ENCODE peak calls at places on chromosomes 11 and 22, in ten cellular contexts. S, L, T, K, C, M, A, F, U and Y are unnamed samples.

GRCh38 chr11:64146036-64146943 is 19.6 kb downstream of the MACROD1 start:
- DNase-seq in S (peak), L (peak), T (no peak), K (peak), C (no peak), M (peak), A (peak), F (peak), U (peak), Y (peak)

GRCh38 chr11:850777-851762 is 8.4 kb downstream of the TSPAN4 start:
- DNase-seq in S (no peak), L (no peak), T (no peak), K (no peak), C (no peak), M (no peak), A (no peak), F (no peak), U (no peak), Y (no peak)

GRCh38 chr22:47284360-47284759 is 521.9 kb downstream of the TBC1D22A start:
- DNase-seq in S (no peak), L (no peak), T (no peak), K (no peak), C (no peak), M (no peak), A (no peak), F (no peak), U (no peak), Y (no peak)

GRCh38 chr11:34633640-34633989 is 12.7 kb downstream of the EHF start:
- DNase-seq in S (no peak), L (no peak), T (no peak), K (no peak), C (no peak), M (no peak), A (no peak), F (no peak), U (no peak), Y (no peak)

GRCh38 chr11:34161812-34162506 is 56.5 kb downstream of the NAT10 start:
- DNase-seq in S (no peak), L (peak), T (no peak), K (peak), C (no peak), M (no peak), A (no peak), F (peak), U (no peak), Y (peak)

GRCh38 chr11:114129699-114130659 is 70.5 kb downstream of the ZBTB16 start:
- DNase-seq in S (no peak), L (no peak), T (no peak), K (no peak), C (no peak), M (no peak), A (no peak), F (no peak), U (no peak), Y (no peak)

GRCh38 chr11:44171518-44171917 is 76.0 kb downstream of the EXT2 start:
- DNase-seq in S (no peak), L (no peak), T (no peak), K (no peak), C (no peak), M (no peak), A (no peak), F (no peak), U (no peak), Y (no peak)

GRCh38 chr11:45210846-45211245 is 64.4 kb downstream of the PRDM11 start:
- DNase-seq in S (no peak), L (peak), T (peak), K (no peak), C (no peak), M (no peak), A (no peak), F (no peak), U (no peak), Y (no peak)

GRCh38 chr11:35418847-35419712 is at the start of gene SLC1A2:
- DNase-seq in S (peak), L (no peak), T (peak), K (peak), C (no peak), M (no peak), A (peak), F (peak), U (no peak), Y (no peak)

GRCh38 chr11:2298131-2298794 is 3.5 kb downstream of the C11orf21 start:
- DNase-seq in S (no peak), L (no peak), T (no peak), K (no peak), C (no peak), M (peak), A (no peak), F (no peak), U (no peak), Y (no peak)

GRCh38 chr11:39139581-39139980 is 2319.9 kb downstream of the LRRC4C start:
- DNase-seq in S (no peak), L (no peak), T (no peak), K (no peak), C (no peak), M (no peak), A (no peak), F (no peak), U (no peak), Y (no peak)

GRCh38 chr11:80441821-80442220 is 1001.0 kb upstream of the TENM4 start:
- DNase-seq in S (no peak), L (no peak), T (no peak), K (peak), C (no peak), M (no peak), A (no peak), F (peak), U (no peak), Y (peak)

GRCh38 chr11:12784445-12784844 is 110.2 kb downstream of the TEAD1 start:
- DNase-seq in S (no peak), L (no peak), T (no peak), K (peak), C (no peak), M (no peak), A (no peak), F (no peak), U (no peak), Y (no peak)

GRCh38 chr11:108498046-108498815 is at the start of gene POGLUT3:
- DNase-seq in S (peak), L (peak), T (peak), K (peak), C (peak), M (peak), A (peak), F (peak), U (no peak), Y (peak)

GRCh38 chr11:78203184-78203583 is 14.5 kb downstream of the USP35 start:
- DNase-seq in S (no peak), L (peak), T (no peak), K (no peak), C (no peak), M (no peak), A (no peak), F (no peak), U (no peak), Y (no peak)

GRCh38 chr11:108084811-108085210 is 36.6 kb upstream of the ACAT1 start:
- DNase-seq in S (no peak), L (no peak), T (no peak), K (no peak), C (no peak), M (no peak), A (no peak), F (no peak), U (no peak), Y (no peak)

GRCh38 chr11:86180415-86180814 is 64.1 kb upstream of the EED start:
- DNase-seq in S (no peak), L (no peak), T (no peak), K (no peak), C (no peak), M (no peak), A (no peak), F (no peak), U (no peak), Y (no peak)

GRCh38 chr11:114276077-114276476 is 20.1 kb upstream of the NNMT start:
- DNase-seq in S (no peak), L (no peak), T (no peak), K (no peak), C (no peak), M (no peak), A (no peak), F (no peak), U (no peak), Y (no peak)

GRCh38 chr11:8989411-8989810 is 14.4 kb downstream of the NRIP3 start:
- DNase-seq in S (no peak), L (no peak), T (no peak), K (peak), C (no peak), M (no peak), A (no peak), F (peak), U (no peak), Y (peak)

GRCh38 chr22:21450858-21451331 is 16.3 kb upstream of the TMEM191C start:
- DNase-seq in S (no peak), L (peak), T (peak), K (no peak), C (no peak), M (peak), A (no peak), F (no peak), U (no peak), Y (no peak)

GRCh38 chr11:35579557-35580396 is 38.5 kb upstream of the FJX1 start:
- DNase-seq in S (no peak), L (no peak), T (no peak), K (peak), C (no peak), M (no peak), A (peak), F (peak), U (no peak), Y (peak)

GRCh38 chr11:43644626-43645299 is 35.8 kb upstream of the HSD17B12 start:
- DNase-seq in S (no peak), L (no peak), T (no peak), K (peak), C (no peak), M (no peak), A (no peak), F (no peak), U (no peak), Y (no peak)

GRCh38 chr11:78415338-78415737 is 2.3 kb downstream of the GAB2 start:
- DNase-seq in S (no peak), L (no peak), T (no peak), K (no peak), C (no peak), M (no peak), A (no peak), F (no peak), U (no peak), Y (no peak)